ENCODE peak calls at places on chromosomes 12 and 14, in seven cellular contexts. E, G, B, C, P, N and F are unnamed samples.
A peak's percentile ranks its signal among the peaks of the same experiment; 100 is the strongest.

GRCh38 chr12:68788554-68789143 is 19.3 kb upstream of the MDM2 start:
- DNase-seq in C (no peak), E (no peak), G (no peak), N (no peak), P (no peak), B (no peak), F (no peak)

GRCh38 chr12:108516511-108517275 is 1.6 kb downstream of the FICD start:
- DNase-seq in E (no peak), N (no peak), G (no peak), P (no peak), B (no peak), C (no peak), F (no peak)

GRCh38 chr12:21813125-21813524 is 38.6 kb upstream of the KCNJ8 start:
- DNase-seq in B (no peak), P (no peak), E (no peak), C (no peak), N (no peak), G (no peak), F (no peak)

GRCh38 chr12:49043856-49044258 is 16.7 kb downstream of the KMT2D start:
- DNase-seq in G (peak; percentile 85), N (peak; percentile 39), C (no peak), E (peak; percentile 89), B (peak; percentile 19), P (peak; percentile 84), F (no peak)

GRCh38 chr14:74864193-74864592 is 11.8 kb downstream of the PROX2 start:
- DNase-seq in N (no peak), C (no peak), E (no peak), B (no peak), P (no peak), G (no peak), F (no peak)

GRCh38 chr12:113762849-113763816 is 203.0 kb downstream of the RBM19 start:
- DNase-seq in E (no peak), N (no peak), C (no peak), G (no peak), B (no peak), P (no peak), F (no peak)

GRCh38 chr12:112169086-112169872 is 43.9 kb downstream of the TRAFD1 start:
- DNase-seq in N (no peak), G (no peak), P (no peak), B (no peak), E (no peak), C (no peak), F (no peak)

GRCh38 chr12:68376901-68377300 is 44.7 kb upstream of the MDM1 start:
- DNase-seq in P (no peak), E (no peak), N (no peak), G (no peak), C (no peak), B (no peak), F (no peak)